ENCODE peak calls at places on chromosomes 1 and 21, in ten cellular contexts. C, K, J, R, Q, N, S, E, Y and D are unnamed samples.

GRCh38 chr21:38911523-38912354 is 106.0 kb downstream of the ETS2 start:
- DNase-seq in K (no peak), R (no peak), Y (no peak), J (no peak), N (no peak), S (no peak), C (no peak), Q (no peak), E (no peak), D (no peak)

GRCh38 chr1:150151291-150152181 is 1.8 kb downstream of the PLEKHO1 start:
- DNase-seq in S (peak), C (peak), K (no peak), Q (no peak), R (no peak), J (peak), E (peak), Y (peak), N (no peak), D (no peak)

GRCh38 chr1:143698016-143698415 is 273.8 kb downstream of the FAM72C start:
- DNase-seq in S (peak), J (peak), Q (peak), C (no peak), R (no peak), K (peak), Y (no peak), N (no peak), E (no peak), D (no peak)

GRCh38 chr1:192157067-192157466 is 1.2 kb upstream of the RGS18 start:
- DNase-seq in E (no peak), C (no peak), R (no peak), S (no peak), J (no peak), Q (no peak), K (no peak), Y (no peak), N (no peak), D (no peak)

GRCh38 chr1:111920221-111921024 is 69.0 kb downstream of the KCND3 start:
- DNase-seq in Q (peak), S (no peak), R (no peak), K (no peak), E (no peak), N (peak), J (peak), Y (no peak), C (no peak), D (no peak)

GRCh38 chr21:39016740-39017315 is 166.4 kb downstream of the PSMG1 start:
- DNase-seq in Q (no peak), Y (no peak), S (no peak), N (no peak), K (no peak), C (no peak), J (no peak), E (no peak), R (no peak), D (no peak)

GRCh38 chr21:42525228-42525604 is 11.6 kb downstream of the SLC37A1 start:
- DNase-seq in S (no peak), N (peak), E (no peak), K (no peak), Q (no peak), C (no peak), R (no peak), J (peak), Y (no peak), D (peak)

GRCh38 chr21:26845750-26846035 is 484 bp upstream of the ADAMTS1 start:
- DNase-seq in N (no peak), R (no peak), J (peak), K (no peak), S (no peak), E (no peak), Q (no peak), C (no peak), Y (no peak), D (no peak)

GRCh38 chr1:63713627-63714481 is 60.0 kb upstream of the ROR1 start:
- DNase-seq in E (no peak), N (peak), Y (no peak), K (no peak), J (no peak), S (no peak), C (no peak), R (peak), Q (peak), D (peak)

GRCh38 chr1:202462342-202463076 is 114.0 kb downstream of the PPP1R12B start:
- DNase-seq in J (no peak), S (no peak), Q (no peak), R (no peak), Y (no peak), E (no peak), C (no peak), K (no peak), N (no peak), D (no peak)

GRCh38 chr1:36516372-36517018 is 33.8 kb upstream of the CSF3R start:
- DNase-seq in E (peak), Y (peak), S (peak), J (peak), Q (peak), R (peak), K (peak), C (peak), N (peak), D (peak)

GRCh38 chr1:65048325-65048724 is 82.0 kb upstream of the JAK1 start:
- DNase-seq in N (no peak), Q (no peak), E (no peak), S (no peak), R (no peak), K (no peak), J (no peak), C (no peak), Y (no peak), D (no peak)

GRCh38 chr1:211601982-211602644 is 23.2 kb upstream of the SLC30A1 start:
- DNase-seq in K (no peak), J (no peak), Y (no peak), E (no peak), R (no peak), N (no peak), C (no peak), S (no peak), Q (no peak), D (no peak)

GRCh38 chr1:63317007-63317813 is 5.2 kb upstream of the FOXD3 start:
- DNase-seq in Q (peak), N (peak), J (peak), C (no peak), R (peak), S (peak), E (peak), K (no peak), Y (peak), D (peak)

GRCh38 chr1:14113271-14113670 is 413.3 kb downstream of the PRDM2 start:
- DNase-seq in K (no peak), Y (no peak), J (no peak), S (no peak), R (no peak), N (no peak), C (no peak), Q (no peak), E (no peak), D (no peak)

GRCh38 chr21:21921410-21922232 is 923.4 kb downstream of the NCAM2 start:
- DNase-seq in E (no peak), K (no peak), Q (peak), N (peak), Y (no peak), C (no peak), J (no peak), R (no peak), S (no peak), D (peak)